ENCODE peak calls at places on chromosome 20, in seven cellular contexts. One of them, this sample, is unnamed.

GRCh38 chr20:35617397-35618031 is 1.9 kb downstream of the SPAG4 start:
- DNase-seq in choroid plexus epithelial cell: peak
- DNase-seq in pancreas: peak
- DNase-seq in CD8-positive, alpha-beta T cell: peak
- DNase-seq in MM.1S: no peak
- DNase-seq in mesenchymal stem cell: peak
- DNase-seq in hepatocyte: peak
- DNase-seq in this sample: no peak

GRCh38 chr20:59977086-59977485 is 18.9 kb downstream of the CDH26 start:
- DNase-seq in pancreas: no peak
- DNase-seq in choroid plexus epithelial cell: no peak
- DNase-seq in CD8-positive, alpha-beta T cell: no peak
- DNase-seq in hepatocyte: no peak
- DNase-seq in MM.1S: no peak
- DNase-seq in mesenchymal stem cell: no peak
- DNase-seq in this sample: no peak

GRCh38 chr20:13271977-13272975 is 51.2 kb downstream of the ISM1 start:
- DNase-seq in CD8-positive, alpha-beta T cell: no peak
- DNase-seq in hepatocyte: no peak
- DNase-seq in choroid plexus epithelial cell: no peak
- DNase-seq in MM.1S: no peak
- DNase-seq in mesenchymal stem cell: no peak
- DNase-seq in pancreas: no peak
- DNase-seq in this sample: no peak

GRCh38 chr20:6157345-6157744 is 34.5 kb upstream of the FERMT1 start:
- DNase-seq in CD8-positive, alpha-beta T cell: no peak
- DNase-seq in MM.1S: peak
- DNase-seq in pancreas: no peak
- DNase-seq in choroid plexus epithelial cell: peak
- DNase-seq in mesenchymal stem cell: no peak
- DNase-seq in hepatocyte: no peak
- DNase-seq in this sample: peak

GRCh38 chr20:4171538-4172116 is 156.3 kb upstream of the RNF24 start:
- DNase-seq in pancreas: no peak
- DNase-seq in choroid plexus epithelial cell: peak
- DNase-seq in CD8-positive, alpha-beta T cell: no peak
- DNase-seq in mesenchymal stem cell: peak
- DNase-seq in MM.1S: no peak
- DNase-seq in hepatocyte: peak
- DNase-seq in this sample: no peak

GRCh38 chr20:2750343-2751251 is 49.8 kb downstream of the CPXM1 start:
- DNase-seq in CD8-positive, alpha-beta T cell: no peak
- DNase-seq in choroid plexus epithelial cell: peak
- DNase-seq in pancreas: peak
- DNase-seq in mesenchymal stem cell: peak
- DNase-seq in MM.1S: no peak
- DNase-seq in hepatocyte: peak
- DNase-seq in this sample: no peak

GRCh38 chr20:346640-347316 is at the start of gene NRSN2:
- DNase-seq in pancreas: peak
- DNase-seq in CD8-positive, alpha-beta T cell: no peak
- DNase-seq in mesenchymal stem cell: peak
- DNase-seq in choroid plexus epithelial cell: peak
- DNase-seq in hepatocyte: peak
- DNase-seq in MM.1S: no peak
- DNase-seq in this sample: no peak

GRCh38 chr20:14816471-14816870 is 479.1 kb upstream of the FLRT3 start:
- DNase-seq in MM.1S: no peak
- DNase-seq in hepatocyte: no peak
- DNase-seq in CD8-positive, alpha-beta T cell: no peak
- DNase-seq in pancreas: no peak
- DNase-seq in mesenchymal stem cell: no peak
- DNase-seq in choroid plexus epithelial cell: no peak
- DNase-seq in this sample: no peak

GRCh38 chr20:5297280-5298004 is 19.3 kb downstream of the PROKR2 start:
- DNase-seq in hepatocyte: peak
- DNase-seq in CD8-positive, alpha-beta T cell: no peak
- DNase-seq in pancreas: no peak
- DNase-seq in mesenchymal stem cell: no peak
- DNase-seq in MM.1S: no peak
- DNase-seq in choroid plexus epithelial cell: no peak
- DNase-seq in this sample: no peak

GRCh38 chr20:37562695-37563480 is 35.2 kb upstream of the BLCAP start:
- DNase-seq in CD8-positive, alpha-beta T cell: no peak
- DNase-seq in hepatocyte: no peak
- DNase-seq in mesenchymal stem cell: no peak
- DNase-seq in choroid plexus epithelial cell: no peak
- DNase-seq in MM.1S: no peak
- DNase-seq in pancreas: no peak
- DNase-seq in this sample: no peak

GRCh38 chr20:3896853-3897252 is 7.7 kb downstream of the PANK2 start:
- DNase-seq in MM.1S: no peak
- DNase-seq in hepatocyte: no peak
- DNase-seq in mesenchymal stem cell: no peak
- DNase-seq in CD8-positive, alpha-beta T cell: no peak
- DNase-seq in pancreas: no peak
- DNase-seq in choroid plexus epithelial cell: no peak
- DNase-seq in this sample: no peak

GRCh38 chr20:2350606-2351005 is 30.1 kb upstream of the TGM6 start:
- DNase-seq in MM.1S: no peak
- DNase-seq in hepatocyte: no peak
- DNase-seq in CD8-positive, alpha-beta T cell: no peak
- DNase-seq in mesenchymal stem cell: no peak
- DNase-seq in pancreas: no peak
- DNase-seq in choroid plexus epithelial cell: no peak
- DNase-seq in this sample: no peak

GRCh38 chr20:38272398-38272797 is 11.9 kb upstream of the KIAA1755 start:
- DNase-seq in mesenchymal stem cell: peak
- DNase-seq in pancreas: no peak
- DNase-seq in MM.1S: no peak
- DNase-seq in hepatocyte: no peak
- DNase-seq in CD8-positive, alpha-beta T cell: no peak
- DNase-seq in choroid plexus epithelial cell: no peak
- DNase-seq in this sample: no peak

GRCh38 chr20:37384683-37385174 is 38.8 kb downstream of the SRC start:
- DNase-seq in choroid plexus epithelial cell: peak
- DNase-seq in pancreas: no peak
- DNase-seq in mesenchymal stem cell: peak
- DNase-seq in CD8-positive, alpha-beta T cell: peak
- DNase-seq in MM.1S: peak
- DNase-seq in hepatocyte: peak
- DNase-seq in this sample: no peak

GRCh38 chr20:36773123-36773547 is 428 bp downstream of the DSN1 start:
- DNase-seq in choroid plexus epithelial cell: peak
- DNase-seq in MM.1S: peak
- DNase-seq in hepatocyte: no peak
- DNase-seq in mesenchymal stem cell: no peak
- DNase-seq in CD8-positive, alpha-beta T cell: no peak
- DNase-seq in pancreas: no peak
- DNase-seq in this sample: no peak

GRCh38 chr20:59785118-59785959 is 148.1 kb downstream of the SYCP2 start:
- DNase-seq in hepatocyte: peak
- DNase-seq in pancreas: no peak
- DNase-seq in CD8-positive, alpha-beta T cell: no peak
- DNase-seq in MM.1S: no peak
- DNase-seq in choroid plexus epithelial cell: no peak
- DNase-seq in mesenchymal stem cell: no peak
- DNase-seq in this sample: no peak

GRCh38 chr20:11429168-11429567 is 488.5 kb upstream of the BTBD3 start:
- DNase-seq in pancreas: no peak
- DNase-seq in MM.1S: no peak
- DNase-seq in CD8-positive, alpha-beta T cell: no peak
- DNase-seq in hepatocyte: no peak
- DNase-seq in choroid plexus epithelial cell: no peak
- DNase-seq in mesenchymal stem cell: no peak
- DNase-seq in this sample: no peak

GRCh38 chr20:51400051-51400926 is 142.2 kb downstream of the NFATC2 start:
- DNase-seq in CD8-positive, alpha-beta T cell: peak
- DNase-seq in MM.1S: peak
- DNase-seq in pancreas: no peak
- DNase-seq in mesenchymal stem cell: no peak
- DNase-seq in hepatocyte: no peak
- DNase-seq in choroid plexus epithelial cell: peak
- DNase-seq in this sample: no peak

GRCh38 chr20:45138451-45139300 is 14.4 kb upstream of the WFDC12 start:
- DNase-seq in hepatocyte: peak
- DNase-seq in pancreas: peak
- DNase-seq in CD8-positive, alpha-beta T cell: peak
- DNase-seq in choroid plexus epithelial cell: peak
- DNase-seq in mesenchymal stem cell: no peak
- DNase-seq in MM.1S: peak
- DNase-seq in this sample: peak

GRCh38 chr20:21583486-21584168 is 69.8 kb upstream of the NKX2-2 start:
- DNase-seq in choroid plexus epithelial cell: no peak
- DNase-seq in pancreas: no peak
- DNase-seq in mesenchymal stem cell: no peak
- DNase-seq in MM.1S: no peak
- DNase-seq in hepatocyte: no peak
- DNase-seq in CD8-positive, alpha-beta T cell: no peak
- DNase-seq in this sample: no peak

GRCh38 chr20:4060054-4060795 is 44.9 kb upstream of the RNF24 start:
- DNase-seq in CD8-positive, alpha-beta T cell: no peak
- DNase-seq in pancreas: peak
- DNase-seq in hepatocyte: no peak
- DNase-seq in mesenchymal stem cell: no peak
- DNase-seq in MM.1S: no peak
- DNase-seq in choroid plexus epithelial cell: no peak
- DNase-seq in this sample: no peak

GRCh38 chr20:5714261-5715041 is 35.8 kb upstream of the SHLD1 start:
- DNase-seq in choroid plexus epithelial cell: peak
- DNase-seq in MM.1S: peak
- DNase-seq in CD8-positive, alpha-beta T cell: peak
- DNase-seq in hepatocyte: peak
- DNase-seq in pancreas: no peak
- DNase-seq in mesenchymal stem cell: peak
- DNase-seq in this sample: peak

GRCh38 chr20:49712918-49713778 is 530 bp downstream of the B4GALT5 start:
- DNase-seq in choroid plexus epithelial cell: peak
- DNase-seq in hepatocyte: peak
- DNase-seq in mesenchymal stem cell: peak
- DNase-seq in pancreas: peak
- DNase-seq in CD8-positive, alpha-beta T cell: peak
- DNase-seq in MM.1S: peak
- DNase-seq in this sample: no peak

GRCh38 chr20:44018684-44019637 is 104.3 kb downstream of the TOX2 start:
- DNase-seq in hepatocyte: no peak
- DNase-seq in pancreas: no peak
- DNase-seq in CD8-positive, alpha-beta T cell: no peak
- DNase-seq in choroid plexus epithelial cell: no peak
- DNase-seq in MM.1S: no peak
- DNase-seq in mesenchymal stem cell: no peak
- DNase-seq in this sample: no peak
- H3K4me3 ChIP-seq in hepatocyte: no peak
- H3K4me3 ChIP-seq in pancreas: no peak
- H3K4me3 ChIP-seq in CD8-positive, alpha-beta T cell: no peak
- H3K4me3 ChIP-seq in choroid plexus epithelial cell: no peak
- H3K4me3 ChIP-seq in MM.1S: no peak
- H3K4me3 ChIP-seq in mesenchymal stem cell: peak
- H3K4me3 ChIP-seq in this sample: peak

DNA sequence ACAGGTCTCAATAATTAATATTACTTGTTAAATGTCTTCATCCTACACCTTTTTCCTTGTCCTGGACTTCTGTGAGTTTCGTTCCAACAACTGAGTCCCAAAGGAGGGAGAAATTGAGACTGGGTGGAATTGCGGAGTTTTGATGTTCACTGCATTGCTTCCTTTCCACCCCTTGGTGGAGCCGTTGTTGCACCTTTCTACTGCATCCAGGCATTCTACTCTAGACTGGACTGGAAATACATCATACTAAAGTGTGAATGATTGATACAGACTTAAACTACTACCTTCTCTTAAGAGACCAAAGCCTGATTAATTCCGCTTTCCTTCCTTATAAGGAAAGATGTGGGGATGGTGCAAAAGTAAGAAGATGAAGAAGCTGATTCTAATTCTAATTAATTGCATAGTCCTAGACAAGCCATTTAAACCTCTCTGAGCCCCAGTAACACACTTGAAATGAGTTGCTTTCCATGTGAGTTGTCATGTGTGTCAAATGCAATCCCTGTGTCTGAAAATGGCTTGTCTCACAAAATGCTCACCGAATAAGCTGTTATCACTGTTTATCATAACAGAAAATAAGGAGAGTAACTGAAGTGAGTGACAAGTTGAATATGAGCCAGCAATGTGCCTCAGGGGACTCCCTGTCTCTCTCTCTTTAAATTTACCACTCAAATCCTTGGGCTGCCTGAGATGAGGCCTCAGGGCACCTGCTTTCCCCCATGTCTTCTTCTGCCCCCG is 338.3 kb upstream of the CHD6 start:
- DNase-seq in pancreas: no peak
- DNase-seq in choroid plexus epithelial cell: no peak
- DNase-seq in mesenchymal stem cell: no peak
- DNase-seq in CD8-positive, alpha-beta T cell: no peak
- DNase-seq in hepatocyte: peak
- DNase-seq in MM.1S: peak
- DNase-seq in this sample: peak
- H3K4me3 ChIP-seq in pancreas: no peak
- H3K4me3 ChIP-seq in choroid plexus epithelial cell: no peak
- H3K4me3 ChIP-seq in mesenchymal stem cell: no peak
- H3K4me3 ChIP-seq in CD8-positive, alpha-beta T cell: no peak
- H3K4me3 ChIP-seq in hepatocyte: no peak
- H3K4me3 ChIP-seq in MM.1S: no peak
- H3K4me3 ChIP-seq in this sample: no peak

DNA sequence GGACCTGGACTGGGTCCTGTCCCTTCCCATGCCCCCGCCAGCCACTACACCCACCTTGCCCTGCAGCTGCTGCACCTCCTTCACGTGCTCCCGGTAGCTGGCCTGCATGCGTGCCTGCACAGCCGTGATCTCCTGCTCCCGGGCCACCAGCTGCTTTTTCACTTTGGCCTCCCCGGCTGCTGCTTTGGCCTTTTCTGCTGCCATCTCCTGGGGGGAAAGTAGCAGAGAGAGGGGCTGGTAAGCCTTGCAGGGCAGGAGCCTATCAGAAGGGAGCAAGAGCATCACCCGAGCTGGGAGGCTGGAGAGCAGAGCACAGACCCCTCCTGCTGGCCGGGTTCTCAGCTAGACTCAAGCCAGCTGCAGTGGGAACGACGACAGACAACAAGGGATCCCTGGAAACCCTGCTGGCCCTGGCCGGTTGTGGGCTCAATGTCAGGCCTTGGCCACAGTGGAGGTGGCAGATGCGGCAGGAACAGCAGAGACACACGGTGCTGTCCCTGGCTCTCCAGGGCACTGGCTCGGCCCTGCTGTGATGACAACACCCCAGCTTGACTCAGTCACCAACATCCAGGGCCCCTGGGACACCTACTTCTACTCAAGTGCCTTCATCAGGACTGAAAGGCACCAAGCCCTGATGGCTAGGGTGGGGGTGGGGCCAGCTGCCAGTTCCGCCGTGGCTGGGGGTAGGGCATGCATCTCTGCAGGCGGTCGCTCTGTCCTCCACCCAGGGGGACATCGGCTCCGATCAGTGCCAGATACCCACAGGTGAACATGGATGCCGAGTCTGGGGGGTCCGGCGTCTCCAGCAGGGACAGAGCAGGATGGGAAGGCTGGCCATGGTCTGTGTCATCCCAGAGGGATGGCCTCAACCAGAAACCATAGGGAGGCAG is 45.3 kb downstream of the RRBP1 start:
- DNase-seq in choroid plexus epithelial cell: peak
- DNase-seq in MM.1S: no peak
- DNase-seq in pancreas: no peak
- DNase-seq in hepatocyte: no peak
- DNase-seq in CD8-positive, alpha-beta T cell: no peak
- DNase-seq in mesenchymal stem cell: no peak
- DNase-seq in this sample: no peak
- H3K4me3 ChIP-seq in choroid plexus epithelial cell: no peak
- H3K4me3 ChIP-seq in MM.1S: no peak
- H3K4me3 ChIP-seq in pancreas: no peak
- H3K4me3 ChIP-seq in hepatocyte: no peak
- H3K4me3 ChIP-seq in CD8-positive, alpha-beta T cell: no peak
- H3K4me3 ChIP-seq in mesenchymal stem cell: no peak
- H3K4me3 ChIP-seq in this sample: no peak

GRCh38 chr20:63008541-63009043 is 1.8 kb upstream of the BHLHE23 start:
- DNase-seq in choroid plexus epithelial cell: no peak
- DNase-seq in mesenchymal stem cell: no peak
- DNase-seq in CD8-positive, alpha-beta T cell: no peak
- DNase-seq in MM.1S: no peak
- DNase-seq in pancreas: no peak
- DNase-seq in hepatocyte: no peak
- DNase-seq in this sample: no peak
- H3K4me3 ChIP-seq in choroid plexus epithelial cell: no peak
- H3K4me3 ChIP-seq in mesenchymal stem cell: no peak
- H3K4me3 ChIP-seq in CD8-positive, alpha-beta T cell: peak
- H3K4me3 ChIP-seq in MM.1S: peak
- H3K4me3 ChIP-seq in pancreas: no peak
- H3K4me3 ChIP-seq in hepatocyte: no peak
- H3K4me3 ChIP-seq in this sample: peak

This sample was measured in Jurkat, Clone E6-1.